ENCODE peak calls at places on chromosome 3, in eight cellular contexts. Y is lung microvascular endothelial cell; J is GM10248; K is NCI-H1417; I is fibroblast of lung; S is spleen; N is activated naive CD8-positive, alpha-beta T cell treated with anti-CD3 and anti-CD28 coated beads, Interleukin-2, amount 50 U/mL, for 16 hours; E is PC-3. G is an unnamed sample.

GRCh38 chr3:158701666-158702065 is 29.2 kb upstream of the LXN start:
- DNase-seq in Y (no peak), J (no peak), K (no peak), I (peak), S (no peak), N (no peak), E (peak), G (no peak)

GRCh38 chr3:171936231-171936841 is 93.2 kb downstream of the TMEM212 start:
- DNase-seq in Y (no peak), J (no peak), K (no peak), I (peak), S (no peak), N (no peak), E (peak), G (peak)

GRCh38 chr3:194287392-194287791 is 63.7 kb downstream of the CPN2 start:
- DNase-seq in Y (no peak), J (no peak), K (peak), I (no peak), S (no peak), N (no peak), E (no peak), G (peak)

GRCh38 chr3:38598791-38599190 is 50.7 kb downstream of the SCN5A start:
- DNase-seq in Y (no peak), J (no peak), K (no peak), I (no peak), S (peak), N (no peak), E (no peak), G (no peak)

GRCh38 chr3:68988740-68989139 is 24.7 kb downstream of the EOGT start:
- DNase-seq in Y (no peak), J (no peak), K (no peak), I (peak), S (no peak), N (no peak), E (no peak), G (no peak)

GRCh38 chr3:14246414-14246813 is 67.8 kb downstream of the LSM3 start:
- DNase-seq in Y (no peak), J (no peak), K (no peak), I (peak), S (no peak), N (no peak), E (no peak), G (no peak)

GRCh38 chr3:133400006-133400515 is at the start of gene BFSP2:
- DNase-seq in Y (no peak), J (no peak), K (no peak), I (no peak), S (peak), N (no peak), E (no peak), G (no peak)

GRCh38 chr3:15120986-15121385 is 22.0 kb upstream of the RBSN start:
- DNase-seq in Y (no peak), J (no peak), K (peak), I (no peak), S (no peak), N (no peak), E (peak), G (no peak)

GRCh38 chr3:30649572-30650310 is 43.3 kb downstream of the TGFBR2 start:
- DNase-seq in Y (no peak), J (peak), K (no peak), I (peak), S (no peak), N (no peak), E (no peak), G (no peak)

GRCh38 chr3:47841786-47842349 is 38.9 kb downstream of the DHX30 start:
- DNase-seq in Y (no peak), J (no peak), K (no peak), I (no peak), S (no peak), N (no peak), E (no peak), G (no peak)

GRCh38 chr3:151769175-151769574 is 35.4 kb downstream of the AADACL2 start:
- DNase-seq in Y (peak), J (no peak), K (no peak), I (no peak), S (no peak), N (no peak), E (no peak), G (peak)

GRCh38 chr3:148852271-148853000 is 12.7 kb upstream of the CPA3 start:
- DNase-seq in Y (no peak), J (no peak), K (no peak), I (no peak), S (no peak), N (no peak), E (no peak), G (no peak)

GRCh38 chr3:33914731-33915389 is 116.4 kb downstream of the PDCD6IP start:
- DNase-seq in Y (no peak), J (no peak), K (no peak), I (no peak), S (no peak), N (no peak), E (no peak), G (no peak)

GRCh38 chr3:53464424-53464823 is 30.0 kb upstream of the CACNA1D start:
- DNase-seq in Y (peak), J (no peak), K (no peak), I (peak), S (no peak), N (no peak), E (peak), G (peak)

GRCh38 chr3:32913790-32914446 is 37.5 kb upstream of the CCR4 start:
- DNase-seq in Y (no peak), J (no peak), K (no peak), I (peak), S (no peak), N (no peak), E (no peak), G (no peak)

GRCh38 chr3:179035232-179035631 is 36.4 kb downstream of the ZMAT3 start:
- DNase-seq in Y (no peak), J (no peak), K (no peak), I (no peak), S (no peak), N (no peak), E (no peak), G (no peak)

GRCh38 chr3:184815046-184815930 is 3.3 kb downstream of the VPS8 start:
- DNase-seq in Y (no peak), J (no peak), K (no peak), I (peak), S (no peak), N (no peak), E (peak), G (no peak)

GRCh38 chr3:23653647-23654525 is 151.9 kb upstream of the UBE2E1 start:
- DNase-seq in Y (no peak), J (peak), K (no peak), I (no peak), S (no peak), N (no peak), E (no peak), G (no peak)

GRCh38 chr3:37622999-37623883 is 238.4 kb upstream of the CTDSPL start:
- DNase-seq in Y (no peak), J (no peak), K (no peak), I (no peak), S (no peak), N (no peak), E (no peak), G (no peak)

GRCh38 chr3:14358426-14359211 is 43.8 kb upstream of the SLC6A6 start:
- DNase-seq in Y (no peak), J (no peak), K (peak), I (peak), S (no peak), N (no peak), E (no peak), G (no peak)

G was measured in HT-29.